ENCODE peak calls at places on chromosomes 16 and 17, in eight cellular contexts. H is CD8-positive, alpha-beta memory T cell; I is ovary; F is ascending aorta; V is RWPE1; R is prostate gland; M is uterus; Z is endothelial cell of umbilical vein. Q is an unnamed sample.

GRCh38 chr17:41071606-41072375 is 6.1 kb upstream of the KRTAP2-4 start:
- DNase-seq in V (no peak), H (no peak), I (no peak), M (no peak), Z (no peak), R (no peak), F (no peak), Q (no peak)

GRCh38 chr17:2222901-2223616 is 80.5 kb downstream of the SMG6 start:
- DNase-seq in M (peak), V (no peak), H (peak), I (peak), Z (peak), F (peak), R (no peak), Q (no peak)

GRCh38 chr16:14618566-14618965 is 11.5 kb downstream of the PARN start:
- DNase-seq in R (no peak), M (no peak), V (no peak), I (no peak), H (no peak), F (no peak), Z (no peak), Q (no peak)

GRCh38 chr17:48804936-48805411 is 12.1 kb downstream of the TTLL6 start:
- DNase-seq in F (peak), R (peak), I (peak), H (peak), M (peak), V (peak), Z (peak), Q (no peak)

GRCh38 chr17:80754846-80755245 is 210.2 kb downstream of the RPTOR start:
- DNase-seq in V (no peak), R (no peak), I (no peak), H (no peak), Z (no peak), M (no peak), F (no peak), Q (no peak)

GRCh38 chr17:2347805-2348685 is 10.7 kb downstream of the SGSM2 start:
- DNase-seq in Z (no peak), F (no peak), I (no peak), M (no peak), H (no peak), R (peak), V (peak), Q (peak)

GRCh38 chr16:4570688-4571321 is 14.7 kb downstream of the C16orf96 start:
- DNase-seq in I (no peak), R (no peak), F (no peak), V (no peak), M (no peak), Z (no peak), H (no peak), Q (no peak)

GRCh38 chr16:9854665-9855064 is 327.6 kb downstream of the GRIN2A start:
- DNase-seq in R (no peak), F (no peak), H (no peak), M (no peak), I (no peak), Z (peak), V (no peak), Q (no peak)

GRCh38 chr16:76906552-76906951 is 284.4 kb upstream of the MON1B start:
- DNase-seq in H (no peak), V (no peak), I (no peak), Z (no peak), R (no peak), M (no peak), F (no peak), Q (no peak)

DNA sequence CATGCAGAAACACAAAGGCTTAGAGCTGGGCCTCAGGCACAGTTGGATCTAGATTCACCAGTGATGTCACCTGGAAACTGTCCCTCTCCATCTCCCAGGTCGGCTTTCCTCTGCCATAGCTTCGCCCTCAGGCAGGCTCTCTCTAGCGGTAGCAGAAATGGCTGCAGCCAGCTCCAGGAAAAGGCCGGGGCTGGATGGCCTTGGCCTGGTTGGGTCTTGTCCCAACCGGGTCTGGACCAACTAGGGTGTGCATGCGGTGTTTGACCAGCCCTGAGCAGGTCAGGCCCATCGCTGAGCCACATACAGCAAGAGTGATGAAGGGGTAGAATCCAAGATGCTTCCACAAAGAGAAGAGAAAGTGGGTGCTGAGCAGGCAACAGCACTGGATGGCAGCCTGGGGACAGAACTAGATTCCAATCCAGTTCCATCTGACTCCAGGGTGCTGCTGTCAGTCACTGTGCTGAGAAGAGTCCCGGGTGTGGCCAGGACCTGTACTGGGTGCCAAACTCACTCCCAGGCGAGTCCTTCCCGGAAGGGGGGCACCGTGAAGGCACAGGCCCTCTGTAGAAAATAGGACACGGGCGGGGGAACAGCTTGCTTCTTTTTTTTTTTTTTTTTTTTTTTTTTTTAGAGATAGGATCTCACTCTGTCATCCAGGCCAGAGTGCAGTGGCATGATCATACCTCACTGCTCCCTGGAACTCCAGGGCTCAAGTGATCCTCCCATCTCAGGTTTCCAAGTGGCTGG is 51.8 kb downstream of the SOCS3 start:
- DNase-seq in H (no peak), M (no peak), V (no peak), Z (no peak), R (no peak), I (peak), F (no peak), Q (no peak)
- H3K27ac ChIP-seq in H (no peak), M (no peak), V (peak), Z (no peak), R (no peak), I (no peak), F (no peak), Q (no peak)

GRCh38 chr17:58207451-58207850 is 11.6 kb downstream of the MKS1 start:
- DNase-seq in F (no peak), M (no peak), V (no peak), Z (no peak), H (no peak), R (no peak), I (no peak), Q (no peak)

GRCh38 chr17:58205936-58206335 is 13.1 kb downstream of the MKS1 start:
- DNase-seq in I (no peak), H (no peak), V (no peak), R (no peak), M (no peak), Z (no peak), F (no peak), Q (no peak)

GRCh38 chr17:58200024-58200633 is 7.6 kb downstream of the EPX start:
- DNase-seq in F (no peak), R (peak), Z (peak), I (no peak), V (peak), M (peak), H (peak), Q (no peak)

GRCh38 chr17:58204796-58205195 is 12.3 kb downstream of the EPX start:
- DNase-seq in M (no peak), R (no peak), V (no peak), Z (no peak), H (no peak), F (no peak), I (no peak), Q (no peak)

GRCh38 chr17:58202859-58203258 is 10.3 kb downstream of the EPX start:
- DNase-seq in R (no peak), F (no peak), V (no peak), H (no peak), M (no peak), Z (no peak), I (no peak), Q (no peak)
- H3K27ac ChIP-seq in R (no peak), F (no peak), V (no peak), H (no peak), M (no peak), Z (no peak), I (no peak), Q (no peak)

DNA sequence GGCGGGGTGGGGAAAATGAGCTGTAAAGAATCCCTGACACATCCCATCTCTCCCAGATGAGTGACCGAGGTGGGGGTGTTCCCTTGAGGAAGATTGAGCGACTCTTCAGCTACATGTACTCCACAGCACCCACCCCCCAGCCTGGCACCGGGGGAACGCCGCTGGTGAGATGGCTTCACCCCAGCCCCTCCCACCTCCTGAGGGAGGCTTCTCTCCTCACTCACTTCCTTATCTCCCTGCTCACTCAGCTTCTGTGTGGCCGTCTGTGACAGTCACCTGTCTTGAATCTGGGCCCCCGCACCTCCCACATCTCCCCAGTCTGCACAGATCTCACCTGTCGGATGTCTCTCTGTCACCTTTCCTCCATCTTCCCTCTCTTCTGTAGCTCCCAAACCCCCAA is 13.4 kb downstream of the PDK2 start:
- DNase-seq in V (no peak), M (no peak), I (no peak), F (no peak), H (no peak), R (no peak), Z (no peak), Q (no peak)
- H3K27ac ChIP-seq in V (peak), M (no peak), I (no peak), F (no peak), H (no peak), R (no peak), Z (no peak), Q (no peak)

DNA sequence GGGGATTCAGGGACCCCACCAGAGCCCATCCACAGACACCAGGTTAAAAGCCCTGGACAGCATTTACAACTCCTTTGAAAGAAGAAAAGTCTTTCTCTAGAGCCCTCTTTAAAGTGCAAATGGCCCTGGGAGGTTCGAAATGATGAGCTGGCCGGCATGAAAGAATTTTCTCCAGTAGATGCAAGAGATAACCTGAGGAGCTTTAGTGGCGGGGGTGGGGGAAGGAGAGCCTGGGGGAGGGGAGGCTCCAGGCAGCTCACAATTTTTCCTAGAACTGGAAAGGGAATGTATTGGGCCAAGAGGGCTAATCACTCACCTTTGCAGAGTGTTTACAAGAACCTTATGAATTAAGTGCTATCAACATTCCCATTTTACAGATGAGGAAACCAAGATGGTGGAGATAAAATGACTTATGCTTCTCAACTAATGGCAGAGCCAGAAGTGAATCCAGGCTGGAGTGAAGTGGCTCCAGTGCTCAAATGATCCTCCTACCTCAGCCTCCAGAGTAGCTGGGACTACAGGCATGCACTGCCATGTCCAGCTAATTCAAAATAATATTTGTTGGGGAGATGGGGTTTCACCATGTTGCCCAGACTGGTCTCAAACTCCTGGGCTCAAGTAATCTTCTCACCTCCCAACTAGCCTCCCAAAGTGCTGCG is 4.2 kb upstream of the CDH1 start:
- DNase-seq in M (no peak), F (no peak), H (no peak), Z (no peak), I (no peak), V (no peak), R (no peak), Q (no peak)
- H3K27ac ChIP-seq in M (no peak), F (no peak), H (peak), Z (no peak), I (no peak), V (peak), R (peak), Q (peak)

DNA sequence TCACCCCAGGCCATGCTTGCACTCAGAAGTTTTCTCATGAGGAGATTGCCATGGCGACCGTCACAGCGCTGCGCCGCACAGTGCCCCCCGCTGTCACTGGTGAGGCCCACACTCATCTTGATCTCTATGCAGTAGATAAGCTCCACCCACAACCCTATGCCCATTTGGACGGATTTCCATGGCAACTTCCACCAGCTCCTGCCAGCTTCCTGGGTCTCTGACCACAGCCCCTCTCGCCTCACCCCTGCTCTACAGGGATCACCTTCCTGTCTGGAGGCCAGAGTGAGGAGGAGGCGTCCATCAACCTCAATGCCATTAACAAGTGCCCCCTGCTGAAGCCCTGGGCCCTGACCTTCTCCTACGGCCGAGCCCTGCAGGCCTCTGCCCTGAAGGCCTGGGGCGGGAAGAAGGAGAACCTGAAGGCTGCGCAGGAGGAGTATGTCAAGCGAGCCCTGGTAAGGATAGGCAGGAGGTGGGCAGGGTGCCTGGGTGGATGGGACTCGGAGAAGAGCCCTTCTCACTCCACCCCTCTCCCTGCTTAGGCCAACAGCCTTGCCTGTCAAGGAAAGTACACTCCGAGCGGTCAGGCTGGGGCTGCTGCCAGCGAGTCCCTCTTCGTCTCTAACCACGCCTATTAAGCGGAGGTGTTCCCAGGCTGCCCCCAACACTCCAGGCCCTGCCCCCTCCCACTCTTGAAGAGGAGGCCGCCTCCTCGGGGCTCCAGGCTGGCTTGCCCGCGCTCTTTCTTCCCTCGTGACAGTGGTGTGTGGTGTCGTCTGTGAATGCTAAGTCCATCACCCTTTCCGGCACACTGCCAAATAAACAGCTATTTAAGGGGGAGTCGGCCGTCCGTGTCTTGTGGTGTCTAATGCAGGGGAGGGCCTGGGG is 4.3 kb downstream of the ALDOA start:
- DNase-seq in R (no peak), H (no peak), F (no peak), V (no peak), Z (no peak), I (peak), M (peak), Q (no peak)
- H3K27ac ChIP-seq in R (peak), H (peak), F (peak), V (peak), Z (no peak), I (peak), M (peak), Q (peak)

DNA sequence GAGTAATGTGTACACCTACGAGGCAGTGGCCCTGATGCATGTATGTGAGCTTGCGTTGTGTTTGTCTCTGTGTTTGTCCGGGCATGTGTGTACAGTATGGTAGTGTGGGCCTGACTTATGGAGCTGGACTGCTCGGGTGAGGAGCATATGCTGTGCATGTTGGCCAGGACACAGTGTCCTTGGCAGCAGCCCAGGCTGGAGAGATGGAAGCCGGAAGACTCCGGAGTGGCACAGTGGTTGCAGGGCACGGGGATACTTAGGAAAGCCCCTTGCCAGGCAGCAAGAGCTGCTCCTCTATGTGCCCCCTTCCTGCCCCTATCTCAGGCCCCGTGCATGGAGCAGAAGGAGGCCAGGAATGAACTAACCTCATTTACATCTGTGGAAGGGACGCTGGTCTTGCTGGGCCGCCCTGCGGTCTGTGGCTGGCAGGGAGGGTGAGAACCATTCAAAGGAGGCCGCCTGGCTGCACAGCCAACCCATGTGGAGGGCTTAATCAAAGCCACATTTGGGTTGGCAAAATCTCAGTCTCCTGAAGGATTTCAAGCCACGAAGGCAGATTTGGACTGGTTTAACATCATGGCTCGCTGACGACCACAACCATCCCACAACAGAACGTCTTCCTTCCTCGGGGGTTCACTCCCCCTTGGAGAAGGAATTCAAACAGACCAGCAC is 32.2 kb upstream of the RCVRN start:
- DNase-seq in R (peak), Z (no peak), I (peak), M (peak), H (no peak), V (no peak), F (no peak), Q (no peak)
- H3K27ac ChIP-seq in R (peak), Z (no peak), I (no peak), M (no peak), H (no peak), V (no peak), F (no peak), Q (no peak)

GRCh38 chr16:82072313-82072712 is 37.3 kb downstream of the HSD17B2 start:
- DNase-seq in H (no peak), M (no peak), F (no peak), R (no peak), I (no peak), Z (no peak), V (no peak), Q (no peak)
- H3K27ac ChIP-seq in H (no peak), M (no peak), F (no peak), R (no peak), I (no peak), Z (no peak), V (no peak), Q (peak)

GRCh38 chr16:2087426-2088191 is 39.8 kb downstream of the TSC2 start:
- DNase-seq in Z (no peak), I (no peak), M (no peak), F (no peak), V (no peak), H (no peak), R (no peak), Q (no peak)

GRCh38 chr16:2085669-2086068 is 37.9 kb downstream of the TSC2 start:
- DNase-seq in H (no peak), Z (no peak), I (no peak), V (no peak), F (no peak), R (no peak), M (no peak), Q (no peak)

GRCh38 chr16:2086136-2086742 is 38.5 kb downstream of the TSC2 start:
- DNase-seq in R (peak), F (no peak), I (no peak), H (no peak), Z (no peak), V (no peak), M (no peak), Q (no peak)

GRCh38 chr16:2088192-2088631 is 40.4 kb downstream of the TSC2 start:
- DNase-seq in Z (no peak), V (no peak), M (no peak), F (no peak), I (no peak), R (no peak), H (no peak), Q (no peak)

GRCh38 chr16:2086812-2087425 is 39.1 kb downstream of the TSC2 start:
- DNase-seq in Z (no peak), M (no peak), R (no peak), F (no peak), H (no peak), V (no peak), I (no peak), Q (no peak)
- H3K27ac ChIP-seq in Z (no peak), M (no peak), R (peak), F (no peak), H (no peak), V (peak), I (no peak), Q (no peak)

DNA sequence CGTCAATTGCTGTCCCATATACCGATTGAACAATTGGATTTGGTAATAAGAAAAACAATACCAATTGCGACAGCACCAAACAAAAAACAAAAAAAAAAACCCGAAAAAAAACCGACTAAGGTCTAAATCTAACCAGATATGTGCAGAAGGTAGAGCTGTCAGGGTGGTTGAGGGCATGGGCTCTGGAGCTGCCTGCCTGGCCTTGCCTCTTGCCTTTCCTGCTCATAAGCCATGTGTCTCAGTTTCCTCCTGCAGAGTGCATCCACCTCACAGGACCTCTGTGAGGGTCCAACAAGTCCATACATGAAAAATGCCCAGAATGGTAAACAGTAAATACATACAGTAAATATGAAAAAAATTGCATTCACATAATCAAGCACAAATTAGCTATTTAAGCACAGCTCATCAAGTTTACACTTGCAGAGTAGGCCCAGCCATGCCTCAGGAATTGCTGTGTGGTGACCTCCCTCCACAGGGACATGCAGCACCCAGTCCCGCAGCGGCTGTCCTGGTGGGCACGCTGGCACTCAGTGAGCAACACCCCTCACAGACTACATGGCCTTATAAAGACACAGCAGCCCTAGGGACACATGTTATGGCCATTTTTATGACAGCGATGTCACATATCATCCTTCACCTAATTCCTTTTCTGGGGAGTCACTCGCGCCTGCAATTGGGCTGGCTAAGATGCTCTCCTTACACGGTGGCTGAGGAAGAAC is 17.9 kb downstream of the TBC1D28 start:
- DNase-seq in I (no peak), M (no peak), V (no peak), Z (peak), F (no peak), R (no peak), H (no peak), Q (no peak)
- H3K27ac ChIP-seq in I (no peak), M (no peak), V (no peak), Z (no peak), F (no peak), R (no peak), H (no peak), Q (no peak)

GRCh38 chr16:31191697-31192428 is 10.7 kb downstream of the PYCARD start:
- DNase-seq in I (no peak), F (no peak), V (no peak), H (no peak), Z (no peak), R (no peak), M (no peak), Q (no peak)

GRCh38 chr16:31194898-31195297 is 7.7 kb downstream of the PYCARD start:
- DNase-seq in Z (no peak), H (no peak), M (no peak), R (no peak), I (no peak), V (no peak), F (no peak), Q (no peak)

GRCh38 chr16:31190818-31191444 is 11.0 kb downstream of the FUS start:
- DNase-seq in V (no peak), Z (no peak), R (no peak), I (no peak), H (no peak), M (no peak), F (no peak), Q (no peak)

GRCh38 chr16:31193874-31194273 is 8.7 kb downstream of the PYCARD start:
- DNase-seq in F (no peak), V (no peak), M (no peak), H (no peak), R (no peak), I (no peak), Z (no peak), Q (no peak)

GRCh38 chr16:31192856-31193642 is 9.5 kb downstream of the PYCARD start:
- DNase-seq in V (no peak), Z (no peak), M (no peak), I (no peak), H (no peak), F (no peak), R (no peak), Q (no peak)
- H3K27ac ChIP-seq in V (peak), Z (no peak), M (no peak), I (no peak), H (no peak), F (no peak), R (no peak), Q (no peak)

Q was measured in epithelial cell of prostate.